ENCODE peak calls at places on chromosomes 13 and 19, in four cellular contexts. C is small intestine, G is testis, E is heart right ventricle. F is an unnamed sample.

GRCh38 chr13:52155177-52155576 is 4.2 kb downstream of the NEK3 start:
- DNase-seq in C (peak), G (no peak), E (no peak), F (no peak)

GRCh38 chr13:25733061-25733491 is 318.7 kb downstream of the SHISA2 start:
- DNase-seq in C (no peak), G (no peak), E (no peak), F (no peak)

GRCh38 chr19:42989851-42990250 is 36.4 kb downstream of the PSG11 start:
- DNase-seq in C (no peak), G (no peak), E (no peak), F (no peak)

GRCh38 chr19:38684078-38684861 is 36.8 kb downstream of the ACTN4 start:
- DNase-seq in C (peak), G (no peak), E (peak), F (no peak)

GRCh38 chr19:40231544-40232424 is 5.3 kb upstream of the CCNP start:
- DNase-seq in C (no peak), G (no peak), E (no peak), F (peak)

GRCh38 chr19:54248016-54248601 is 5.5 kb upstream of the LILRA6 start:
- DNase-seq in C (no peak), G (no peak), E (no peak), F (no peak)

GRCh38 chr13:38385152-38385891 is 35.7 kb downstream of the UFM1 start:
- DNase-seq in C (no peak), G (no peak), E (no peak), F (no peak)

GRCh38 chr19:6736169-6736916 is 1.0 kb downstream of the GPR108 start:
- DNase-seq in C (peak), G (peak), E (peak), F (peak)

GRCh38 chr13:83503424-83503823 is 378.9 kb downstream of the SLITRK1 start:
- DNase-seq in C (no peak), G (no peak), E (no peak), F (no peak)

GRCh38 chr19:3698386-3698950 is 1.8 kb downstream of the PIP5K1C start:
- DNase-seq in C (no peak), G (no peak), E (no peak), F (no peak)

GRCh38 chr19:45076851-45077730 is 813 bp upstream of the ZNF296 start:
- DNase-seq in C (peak), G (no peak), E (no peak), F (no peak)
- H3K27ac ChIP-seq in C (peak), G (no peak), E (no peak), F (peak)

GRCh38 chr13:23050126-23050525 is 130.7 kb upstream of the SGCG start:
- DNase-seq in C (no peak), G (no peak), E (no peak), F (no peak)

DNA sequence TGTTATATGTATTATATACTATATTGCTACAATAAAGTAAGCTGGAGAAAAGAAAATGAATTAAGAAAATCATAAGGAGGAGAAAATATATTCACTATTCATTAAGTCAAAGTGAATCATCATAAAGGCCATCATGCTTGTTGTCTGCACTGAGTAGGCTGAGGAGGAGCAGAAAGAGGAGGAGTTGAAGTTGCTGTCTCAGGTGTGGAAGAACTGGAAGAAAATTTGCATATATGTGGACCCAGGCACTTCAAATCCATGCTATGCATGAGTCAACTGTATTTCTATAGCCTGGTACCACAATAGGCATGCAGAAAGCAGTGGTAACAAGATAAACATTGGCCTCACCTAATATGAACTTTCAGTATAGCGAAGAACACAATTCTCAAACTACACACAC is 135.9 kb upstream of the SGCG start:
- DNase-seq in C (no peak), G (no peak), E (no peak), F (no peak)
- H3K27ac ChIP-seq in C (no peak), G (no peak), E (no peak), F (no peak)

DNA sequence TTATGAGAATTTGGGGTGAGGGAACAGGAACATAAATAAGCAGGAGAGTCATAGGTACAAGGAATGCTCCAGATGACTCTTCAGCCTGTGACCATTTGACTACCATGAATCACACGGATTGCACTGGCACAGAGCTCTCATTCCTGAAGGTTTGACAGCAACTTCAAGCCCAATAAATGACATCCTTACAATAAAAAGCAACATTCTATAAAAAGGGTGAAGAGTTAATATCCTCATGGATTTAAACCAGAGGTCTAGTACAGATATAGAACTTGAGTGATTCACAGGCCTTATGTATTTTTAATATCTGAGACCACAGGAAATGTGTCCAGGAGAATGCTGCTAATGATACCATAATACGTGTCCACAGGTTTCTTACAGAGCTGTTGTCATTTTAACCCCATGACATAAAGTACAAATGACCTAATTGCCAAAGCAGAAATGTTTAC is 158.1 kb downstream of the IRS2 start:
- DNase-seq in C (no peak), G (no peak), E (no peak), F (no peak)
- H3K27ac ChIP-seq in C (no peak), G (no peak), E (no peak), F (no peak)

GRCh38 chr13:48644951-48645350 is 8.8 kb upstream of the CYSLTR2 start:
- DNase-seq in C (no peak), G (no peak), E (no peak), F (no peak)
- H3K27ac ChIP-seq in C (no peak), G (no peak), E (no peak), F (no peak)

GRCh38 chr19:1384478-1385110 is 887 bp downstream of the NDUFS7 start:
- DNase-seq in C (peak), G (no peak), E (no peak), F (no peak)
- H3K27ac ChIP-seq in C (peak), G (peak), E (peak), F (peak)

F was measured in HepG2.